ENCODE peak calls at places on chromosomes 1 and 21, in nine cellular contexts. R is fibroblast of lung, U is AG09309, A is foreskin fibroblast, H is ovary, D is heart left ventricle, O is GM06990, F is brain microvascular endothelial cell, G is body of pancreas. N is an unnamed sample.

GRCh38 chr1:2452583-2453315 is 23.3 kb upstream of the PLCH2 start:
- DNase-seq in U (no peak), G (no peak), O (no peak), H (no peak), F (no peak), R (peak; percentile 8), D (no peak), A (no peak), N (no peak)

GRCh38 chr21:42067531-42068255 is 3.4 kb upstream of the UMODL1 start:
- DNase-seq in R (no peak), D (peak; percentile 21), F (no peak), H (no peak), O (no peak), A (no peak), U (no peak), G (no peak), N (no peak)

GRCh38 chr1:83692524-83693336 is 306.2 kb downstream of the TTLL7 start:
- DNase-seq in O (peak; percentile 45), G (peak; percentile 30), D (no peak), U (no peak), R (peak; percentile 46), H (no peak), A (peak; percentile 26), F (peak; percentile 37), N (no peak)

GRCh38 chr1:24112381-24113169 is 640 bp upstream of the MYOM3 start:
- DNase-seq in G (peak; percentile 82), H (peak; percentile 73), F (peak; percentile 70), R (peak; percentile 85), U (peak; percentile 42), D (no peak), O (peak; percentile 21), A (peak; percentile 43), N (no peak)

GRCh38 chr1:208510192-208510952 is 266.2 kb upstream of the PLXNA2 start:
- DNase-seq in F (peak; percentile 14), G (no peak), U (peak; percentile 79), H (no peak), A (peak; percentile 18), R (peak; percentile 59), O (no peak), D (no peak), N (peak; percentile 12)

GRCh38 chr21:34770581-34770980 is 101.8 kb downstream of the CLIC6 start:
- DNase-seq in O (no peak), R (peak; percentile 62), H (no peak), A (no peak), F (no peak), U (peak; percentile 29), G (no peak), D (no peak), N (no peak)

GRCh38 chr1:20993716-20994115 is 183.0 kb downstream of the EIF4G3 start:
- DNase-seq in U (no peak), D (no peak), G (no peak), F (no peak), O (no peak), H (no peak), A (no peak), R (no peak), N (no peak)

GRCh38 chr1:185376840-185377635 is 60.0 kb upstream of the IVNS1ABP start:
- DNase-seq in G (no peak), F (peak; percentile 84), H (no peak), U (no peak), O (no peak), R (peak; percentile 63), A (no peak), D (no peak), N (no peak)

GRCh38 chr21:42234464-42235241 is 15.7 kb downstream of the ABCG1 start:
- DNase-seq in U (no peak), F (peak; percentile 24), H (peak; percentile 78), O (peak; percentile 90), D (peak; percentile 88), G (peak; percentile 70), R (peak; percentile 40), A (no peak), N (no peak)

GRCh38 chr21:37862536-37862935 is 53.7 kb downstream of the KCNJ6 start:
- DNase-seq in D (no peak), U (no peak), A (no peak), R (peak; percentile 45), O (no peak), F (peak; percentile 38), H (no peak), G (no peak), N (no peak)

GRCh38 chr1:4778056-4778455 is 123.6 kb downstream of the AJAP1 start:
- DNase-seq in G (no peak), U (no peak), A (no peak), R (no peak), F (no peak), H (peak; percentile 68), D (no peak), O (no peak), N (no peak)

GRCh38 chr1:75723989-75724471 is 479 bp upstream of the ACADM start:
- DNase-seq in A (peak; percentile 79), U (no peak), D (peak; percentile 89), F (peak; percentile 45), G (peak; percentile 82), H (peak; percentile 92), O (no peak), R (peak; percentile 81), N (peak; percentile 6)

GRCh38 chr1:22102746-22103145 is 40.2 kb downstream of the WNT4 start:
- DNase-seq in H (no peak), F (no peak), O (no peak), R (no peak), U (no peak), D (no peak), G (no peak), A (no peak), N (no peak)

GRCh38 chr1:210607361-210607760 is 278.7 kb downstream of the HHAT start:
- DNase-seq in F (no peak), O (no peak), G (no peak), A (no peak), U (no peak), R (no peak), H (no peak), D (no peak), N (no peak)

DNA sequence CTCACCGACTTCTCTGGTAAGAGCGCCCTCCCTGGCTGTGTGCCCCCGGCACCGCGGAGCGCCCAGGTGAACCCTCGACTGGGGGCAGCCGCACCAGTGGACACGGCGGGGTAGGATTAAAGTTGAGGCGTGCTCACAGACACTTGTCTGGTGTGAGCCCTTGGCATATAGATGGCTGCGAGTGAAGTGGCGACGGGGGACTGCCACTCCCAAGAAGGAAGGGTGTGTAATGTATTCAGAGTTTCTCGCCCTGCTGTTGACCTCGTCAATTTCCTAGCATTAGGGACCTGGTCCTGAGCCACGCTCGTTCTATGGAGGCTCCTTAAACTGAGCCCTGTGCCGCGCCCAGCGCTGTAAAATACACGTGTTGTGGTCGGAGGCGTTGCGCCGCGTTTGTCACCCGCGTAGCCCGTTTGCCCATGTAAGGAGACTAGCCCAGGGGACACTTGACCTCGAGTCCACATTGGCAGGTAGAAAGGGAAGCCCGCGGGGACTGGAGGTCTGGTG is 545 bp downstream of the EVA1C start:
- DNase-seq in H (peak; percentile 69), A (no peak), D (peak; percentile 72), O (no peak), G (peak; percentile 50), F (no peak), R (no peak), U (no peak), N (no peak)
- TF ChIP-seq CTCF in H (no peak), A (peak; percentile 10), D (peak; percentile 17), O (no peak), G (no peak), F (peak; percentile 24), R (no peak), U (peak; percentile 24), N (no peak)

GRCh38 chr21:14918542-14918941 is 146.3 kb downstream of the NRIP1 start:
- DNase-seq in F (no peak), A (no peak), H (no peak), U (no peak), D (no peak), G (no peak), R (no peak), O (no peak), N (peak; percentile 14)
- H3K4me3 ChIP-seq in F (no peak overlapping the region), A (no peak overlapping the region), H (no peak overlapping the region), U (no peak overlapping the region), D (no peak overlapping the region), G (no peak overlapping the region), R (no peak overlapping the region), O (no peak overlapping the region), N (no peak overlapping the region)

DNA sequence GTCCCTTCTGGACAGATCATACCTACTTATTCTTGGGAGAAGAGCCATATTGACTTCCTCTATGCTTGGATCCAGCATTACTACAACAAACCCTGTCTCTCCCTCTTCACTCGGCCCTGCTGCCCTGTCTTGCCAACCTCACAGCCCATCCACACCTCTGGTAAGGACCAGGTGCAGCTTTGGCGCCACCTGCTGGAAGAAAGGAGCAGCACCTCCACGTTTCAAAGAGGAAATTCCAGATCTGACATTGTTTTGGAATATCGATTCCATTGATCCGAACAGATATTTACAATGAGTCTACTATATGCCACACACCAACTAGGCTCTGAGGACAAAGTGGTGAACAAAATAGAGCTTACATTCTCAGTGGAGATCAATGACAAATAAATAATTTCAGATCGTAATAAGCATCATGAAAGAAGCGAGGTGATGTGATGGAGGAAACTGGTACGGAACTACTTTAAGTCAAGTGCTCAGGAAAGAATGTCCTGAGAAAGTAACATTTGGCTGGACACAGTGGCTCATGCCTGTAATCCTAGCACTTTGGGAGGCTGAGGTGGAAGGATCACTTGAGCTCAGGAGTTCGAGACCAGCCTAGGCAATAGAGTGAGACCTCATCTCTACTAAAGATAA is 18.7 kb downstream of the MFSD2A start:
- DNase-seq in G (peak; percentile 83), H (peak; percentile 80), D (peak; percentile 85), O (no peak), U (no peak), R (peak; percentile 38), F (peak; percentile 55), A (peak; percentile 47), N (no peak)
- TF ChIP-seq CTCF in G (peak; percentile 97), H (peak; percentile 85), D (peak; percentile 95), O (peak; percentile 88), U (peak; percentile 97), R (peak; percentile 98), F (peak; percentile 98), A (peak; percentile 98), N (peak; percentile 95)

GRCh38 chr1:214609692-214610091 is 6.7 kb downstream of the CENPF start:
- DNase-seq in H (no peak), R (no peak), D (no peak), F (no peak), A (no peak), G (no peak), O (no peak), U (no peak), N (no peak)

GRCh38 chr1:214602764-214603657 is at the start of gene CENPF:
- DNase-seq in A (peak; percentile 98), R (peak; percentile 99), O (peak; percentile 95), U (peak; percentile 96), F (peak; percentile 99), D (peak; percentile 96), H (peak; percentile 97), G (peak; percentile 95), N (peak; percentile 98)

GRCh38 chr1:214603819-214604252 is 841 bp downstream of the CENPF start:
- DNase-seq in F (no peak), U (no peak), R (no peak), G (no peak), A (no peak), O (peak; percentile 27), H (no peak), D (no peak), N (no peak)

DNA sequence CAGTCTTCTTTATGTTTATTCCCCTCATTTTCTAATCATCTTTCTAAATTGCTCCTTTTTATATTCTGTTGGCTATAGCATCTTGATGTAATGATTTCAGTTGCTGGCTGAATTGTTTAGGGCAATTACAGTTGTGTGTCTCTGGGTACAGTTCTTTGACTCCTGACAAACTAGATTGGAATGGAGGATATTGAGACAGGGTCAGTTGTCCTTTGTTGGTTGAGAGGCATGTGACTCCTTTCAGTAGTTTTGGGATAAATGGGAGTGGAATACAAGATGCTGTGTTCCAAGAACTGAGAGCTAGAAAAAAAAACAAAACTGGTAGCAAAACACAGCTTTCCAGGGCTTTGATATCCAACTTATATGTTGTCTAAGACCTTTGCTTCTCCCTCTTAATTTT is 1.5 kb downstream of the CENPF start:
- DNase-seq in A (peak; percentile 59), H (no peak), O (no peak), U (no peak), R (peak; percentile 26), F (no peak), D (no peak), G (no peak), N (no peak)
- H3K4me3 ChIP-seq in A (peak overlapping the region; percentile 71), H (no peak overlapping the region), O (peak overlapping the region; percentile 80), U (peak overlapping the region; percentile 8), R (peak overlapping the region; percentile 84), F (peak overlapping the region; percentile 90), D (no peak overlapping the region), G (no peak overlapping the region), N (peak overlapping the region; percentile 89)

N was measured in HFF-Myc.